ENCODE peak calls at places on chromosomes 5 and 9, in four cellular contexts. R is MM.1S, F is ovary, L is IMR-90. T is an unnamed sample. For H3K36me3 and H3K9me3, the result is how much of the 10 kb centered on the place peaks cover.

GRCh38 chr9:85108229-85108628 is 438.7 kb downstream of the NTRK2 start:
- DNase-seq in R (no peak), F (no peak), L (no peak), T (no peak)

GRCh38 chr9:8845376-8845775 is 1045.8 kb upstream of the DMAC1 start:
- DNase-seq in R (no peak), F (no peak), L (no peak), T (no peak)

GRCh38 chr5:310941-311434 is 10.5 kb upstream of the AHRR start:
- DNase-seq in R (no peak), F (no peak), L (peak), T (no peak)

GRCh38 chr9:33404782-33405362 is 2.5 kb upstream of the AQP7 start:
- DNase-seq in R (no peak), F (no peak), L (no peak), T (no peak)

GRCh38 chr5:99331061-99331460 is 402.3 kb upstream of the CHD1 start:
- DNase-seq in R (no peak), F (no peak), L (no peak), T (no peak)

GRCh38 chr5:120605325-120606079 is 141.4 kb downstream of the PRR16 start:
- DNase-seq in R (no peak), F (no peak), L (no peak), T (no peak)

GRCh38 chr5:136776022-136776927 is 410.9 kb upstream of the TRPC7 start:
- DNase-seq in R (no peak), F (no peak), L (peak), T (no peak)

GRCh38 chr9:85727500-85727899 is 14.3 kb downstream of the AGTPBP1 start:
- DNase-seq in R (no peak), F (no peak), L (no peak), T (no peak)

GRCh38 chr5:172939561-172939960 is 19.7 kb upstream of the RPL26L1 start:
- DNase-seq in R (no peak), F (no peak), L (peak), T (no peak)

GRCh38 chr5:16410338-16410737 is 55.3 kb downstream of the ZNF622 start:
- DNase-seq in R (no peak), F (no peak), L (no peak), T (no peak)

GRCh38 chr5:84239509-84239908 is 145.2 kb downstream of the EDIL3 start:
- DNase-seq in R (no peak), F (no peak), L (peak), T (no peak)

GRCh38 chr9:79233542-79233941 is 338.2 kb upstream of the TLE4 start:
- DNase-seq in R (peak), F (no peak), L (peak), T (peak)

GRCh38 chr5:91280062-91280941 is 102.8 kb downstream of the ARRDC3 start:
- DNase-seq in R (peak), F (peak), L (peak), T (peak)

GRCh38 chr5:95771109-95771708 is 40.1 kb downstream of the RHOBTB3 start:
- DNase-seq in R (no peak), F (peak), L (no peak), T (no peak)
- H3K36me3 ChIP-seq in R (under half), F (under half), L (under half), T (under half)

DNA sequence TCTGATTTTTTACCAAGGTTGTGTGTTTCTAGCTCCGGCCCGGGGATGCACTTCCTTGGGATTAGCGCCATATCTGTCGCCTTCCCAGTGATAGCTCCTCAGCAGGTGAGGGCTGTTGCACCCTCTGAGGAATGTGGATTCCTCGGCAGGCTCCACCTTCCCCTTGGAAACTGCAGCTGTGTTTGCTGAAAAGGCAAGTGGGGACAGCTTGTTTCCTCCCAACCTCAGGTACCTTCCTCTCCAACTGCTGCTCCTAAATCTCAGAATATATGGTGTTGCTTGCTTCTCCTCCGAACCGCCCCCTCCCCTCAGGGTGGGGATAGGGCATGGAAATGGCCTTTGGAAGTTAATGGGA is 1.3 kb downstream of the SLC1A1 start:
- DNase-seq in R (no peak), F (no peak), L (no peak), T (no peak)
- H3K4me3 ChIP-seq in R (no peak), F (no peak), L (peak), T (peak)

DNA sequence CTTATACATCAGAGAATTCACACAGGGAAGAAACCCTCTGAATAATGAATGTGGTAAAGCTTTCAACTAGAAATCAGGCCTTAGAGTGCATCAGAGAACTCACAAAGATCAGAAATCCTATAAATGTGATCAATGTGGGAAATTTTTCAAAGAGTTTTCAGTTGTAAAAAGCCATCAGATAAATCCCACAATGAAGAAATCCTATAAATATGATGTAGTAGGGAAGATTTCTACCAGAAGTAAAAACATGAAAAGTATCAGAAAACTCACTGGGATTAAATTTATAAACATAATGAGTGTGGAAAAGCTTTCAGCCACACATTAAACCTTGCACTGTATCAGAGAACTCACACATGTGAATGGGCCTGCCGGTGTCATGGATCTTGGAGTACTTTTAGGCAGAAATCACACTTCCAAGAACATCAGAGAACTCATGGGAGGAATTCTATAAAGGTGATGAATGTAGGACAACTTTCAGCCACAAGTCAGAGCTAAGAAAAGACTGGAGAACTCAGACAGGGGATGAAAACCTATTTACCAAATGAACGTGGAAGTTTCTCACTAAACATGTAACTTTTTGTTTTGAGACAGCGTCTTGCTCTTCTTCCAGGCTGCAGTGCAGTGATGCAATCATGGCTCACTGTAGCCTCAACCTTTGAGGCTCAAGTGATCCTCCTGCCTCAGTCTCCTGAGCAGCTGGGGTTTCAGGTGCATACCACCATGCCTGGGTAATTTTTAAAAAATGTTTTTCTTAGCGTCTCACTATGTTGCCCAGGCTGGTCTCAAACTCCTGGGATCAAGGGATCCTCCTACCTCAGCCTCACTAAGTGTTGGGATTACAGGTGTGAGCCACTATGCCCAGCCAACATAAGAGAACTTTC is 39.5 kb downstream of the ZNF510 start:
- DNase-seq in R (no peak), F (no peak), L (no peak), T (no peak)
- H3K9me3 ChIP-seq in R (under half), F (under half), L (under half), T (under half)

GRCh38 chr5:52443187-52443586 is 344.5 kb upstream of the ITGA1 start:
- DNase-seq in R (no peak), F (no peak), L (no peak), T (no peak)

DNA sequence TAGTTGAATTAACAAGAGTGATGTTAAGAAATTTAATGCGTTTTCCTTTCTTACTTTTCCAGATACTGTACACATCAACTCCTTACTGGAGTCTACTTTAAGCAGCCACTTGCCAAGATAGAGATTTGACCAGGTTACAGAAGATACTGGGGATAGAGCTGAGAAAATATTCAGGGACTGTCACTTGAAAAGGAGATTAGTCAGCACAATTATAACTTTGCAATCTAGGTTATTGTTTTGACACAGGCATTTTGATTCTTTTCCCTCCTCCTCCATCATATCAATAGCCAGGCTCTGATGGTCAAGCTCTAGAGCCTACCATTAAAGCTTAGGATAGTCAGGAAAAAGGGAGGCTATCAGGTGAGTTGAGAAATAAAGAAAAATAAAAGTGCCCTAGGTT is 345.9 kb upstream of the ITGA1 start:
- DNase-seq in R (no peak), F (no peak), L (no peak), T (no peak)
- H3K36me3 ChIP-seq in R (under half), F (under half), L (under half), T (under half)

GRCh38 chr5:146342882-146343865 is 4.5 kb downstream of the POU4F3 start:
- DNase-seq in R (no peak), F (no peak), L (no peak), T (no peak)

GRCh38 chr5:146345240-146345577 is 6.6 kb downstream of the POU4F3 start:
- DNase-seq in R (no peak), F (no peak), L (no peak), T (no peak)

GRCh38 chr5:146345578-146346366 is 7.1 kb downstream of the POU4F3 start:
- DNase-seq in R (no peak), F (no peak), L (no peak), T (no peak)

GRCh38 chr5:146342519-146342881 is 3.9 kb downstream of the POU4F3 start:
- DNase-seq in R (no peak), F (no peak), L (no peak), T (no peak)

GRCh38 chr5:146344155-146345118 is 5.8 kb downstream of the POU4F3 start:
- DNase-seq in R (no peak), F (no peak), L (no peak), T (no peak)
- H3K4me3 ChIP-seq in R (no peak), F (no peak), L (no peak), T (no peak)

GRCh38 chr5:9091896-9092662 is 453.8 kb downstream of the SEMA5A start:
- DNase-seq in R (no peak), F (no peak), L (peak), T (no peak)

GRCh38 chr5:9094582-9094981 is 451.3 kb downstream of the SEMA5A start:
- DNase-seq in R (no peak), F (no peak), L (peak), T (no peak)

DNA sequence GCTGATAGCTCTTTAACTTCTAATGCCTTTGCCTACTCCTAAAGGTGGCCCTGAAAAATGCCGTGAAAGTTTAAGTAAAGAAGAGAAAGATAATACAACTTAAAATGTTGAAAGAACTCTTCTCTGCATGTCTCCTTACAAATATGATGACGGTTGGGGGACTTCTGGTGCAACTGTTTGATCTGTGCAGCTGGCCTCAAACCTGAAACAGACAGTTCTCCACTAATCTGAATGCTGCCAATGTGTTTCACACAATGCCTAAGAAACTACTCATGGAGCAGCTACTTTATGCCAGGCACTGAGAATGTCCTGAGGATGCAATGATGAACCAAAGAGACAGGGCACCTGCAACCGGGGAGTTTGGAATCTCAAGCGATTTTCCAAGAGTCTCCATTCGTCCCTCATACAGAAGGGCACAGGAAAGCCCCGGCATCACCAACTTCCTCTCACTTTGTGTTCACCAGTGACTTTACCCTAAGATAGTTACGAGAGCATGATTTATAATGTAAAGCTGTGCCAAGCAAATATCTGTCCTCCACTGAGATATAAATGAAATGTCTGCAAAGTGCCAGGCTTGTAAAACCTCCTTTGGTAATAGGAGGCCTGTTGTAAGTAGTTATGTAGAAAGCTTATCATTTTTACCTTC is 455.4 kb downstream of the SEMA5A start:
- DNase-seq in R (no peak), F (no peak), L (no peak), T (no peak)
- H3K9me3 ChIP-seq in R (under half), F (under half), L (under half), T (under half)